ENCODE peak calls at places on chromosomes 4 and X, in six cellular contexts. C is A549, H is GM12878, N is HepG2, K is K562, V is H1. M is an unnamed sample.

GRCh38 chrX:13721819-13722527 is 12.4 kb downstream of the TRAPPC2 start:
- DNase-seq in K (no peak), V (no peak), N (no peak), C (no peak), H (no peak), M (no peak)

GRCh38 chrX:7987160-7987992 is 60.2 kb upstream of the PNPLA4 start:
- DNase-seq in N (peak; percentile 35), H (peak; percentile 26), V (no peak), K (no peak), C (no peak), M (no peak)

GRCh38 chrX:23885803-23886202 is 21.9 kb downstream of the APOO start:
- DNase-seq in C (peak; percentile 59), N (no peak), H (no peak), V (no peak), K (no peak), M (no peak)

GRCh38 chrX:48688531-48689142 is 5.0 kb downstream of the WAS start:
- DNase-seq in N (no peak), V (no peak), K (no peak), C (no peak), H (no peak), M (no peak)

GRCh38 chrX:83508006-83508405 is at the start of gene POU3F4:
- DNase-seq in C (no peak), V (no peak), N (no peak), K (no peak), H (no peak), M (no peak)

GRCh38 chr4:81214518-81215218 is 354 bp downstream of the PRKG2 start:
- DNase-seq in H (no peak), C (peak; percentile 6), V (no peak), K (no peak), N (no peak), M (peak; percentile 11)

GRCh38 chr4:153138736-153139135 is 65.5 kb upstream of the TRIM2 start:
- DNase-seq in H (no peak), K (no peak), C (no peak), V (no peak), N (no peak), M (peak; percentile 31)

GRCh38 chrX:39802906-39803305 is 294.9 kb downstream of the BCOR start:
- DNase-seq in H (no peak), N (no peak), C (no peak), V (no peak), K (no peak), M (no peak)

GRCh38 chr4:4333265-4333706 is 43.2 kb downstream of the ZBTB49 start:
- DNase-seq in N (no peak), H (no peak), V (no peak), C (no peak), K (no peak), M (no peak)

GRCh38 chrX:73577368-73577767 is 14.4 kb downstream of the CHIC1 start:
- DNase-seq in C (peak; percentile 66), H (no peak), V (no peak), K (no peak), N (no peak), M (no peak)

GRCh38 chr4:52263612-52264011 is 212.5 kb downstream of the SPATA18 start:
- DNase-seq in H (no peak), C (no peak), N (no peak), V (no peak), K (no peak), M (no peak)

GRCh38 chrX:98114026-98114425 is 1230.3 kb downstream of the RPA4 start:
- DNase-seq in C (no peak), H (no peak), N (no peak), K (no peak), V (no peak), M (no peak)

GRCh38 chrX:39452404-39452803 is 645.4 kb downstream of the BCOR start:
- DNase-seq in H (no peak), C (no peak), K (no peak), N (no peak), V (no peak), M (no peak)

GRCh38 chr4:40769266-40769665 is 19.5 kb downstream of the NSUN7 start:
- DNase-seq in C (no peak), N (no peak), K (no peak), V (no peak), H (no peak), M (no peak)

GRCh38 chr4:152486414-152487389 is 49.2 kb downstream of the FBXW7 start:
- DNase-seq in C (peak; percentile 16), H (no peak), N (peak; percentile 73), V (no peak), K (no peak), M (no peak)

GRCh38 chrX:127574829-127575228 is 477.4 kb downstream of the ACTRT1 start:
- DNase-seq in K (no peak), C (no peak), V (no peak), H (no peak), N (no peak), M (no peak)

GRCh38 chr4:179569549-179569948 is 2127.3 kb upstream of the AGA start:
- DNase-seq in H (no peak), C (no peak), K (no peak), V (no peak), N (no peak), M (no peak)

GRCh38 chrX:107440692-107441091 is 8.8 kb upstream of the FRMPD3 start:
- DNase-seq in C (no peak), H (no peak), V (no peak), N (no peak), K (no peak), M (no peak)

GRCh38 chr4:76931576-76932276 is 17.8 kb upstream of the SEPTIN11 start:
- DNase-seq in V (no peak), K (no peak), N (peak; percentile 56), C (no peak), H (no peak), M (no peak)
- TF ChIP-seq CHD2 in V (no peak), K (no peak), N (no peak), C (no peak), H (no peak), M (no peak)

DNA sequence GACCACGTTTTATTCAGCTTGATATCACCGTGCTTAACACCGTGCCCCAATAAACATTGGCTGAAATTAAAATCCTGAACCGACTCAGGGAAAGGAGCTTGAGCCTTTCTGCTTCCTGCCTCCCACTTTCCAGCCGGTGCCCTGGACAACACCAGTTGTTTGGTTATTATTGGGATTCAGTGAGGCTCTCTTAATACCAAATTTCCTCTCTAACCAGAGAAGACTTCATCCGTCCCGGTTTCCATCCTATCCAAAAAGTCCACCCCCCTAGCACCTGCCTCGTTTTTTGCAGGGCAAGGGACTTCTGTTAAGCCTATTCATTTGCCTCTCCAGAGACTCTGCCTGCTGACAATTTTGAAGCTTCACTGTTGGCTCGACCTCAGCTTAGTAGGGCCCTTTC is 649 bp upstream of the PRSS12 start:
- DNase-seq in N (no peak), K (no peak), H (no peak), C (no peak), V (no peak), M (peak; percentile 26)
- TF ChIP-seq CHD2 in N (no peak), K (no peak), H (no peak), C (no peak), V (no peak), M (no peak)

GRCh38 chr4:106370214-106370613 is 1.6 kb upstream of the GIMD1 start:
- DNase-seq in K (no peak), H (no peak), C (no peak), V (no peak), N (no peak), M (no peak)

GRCh38 chr4:106367072-106367471 is 1.5 kb downstream of the GIMD1 start:
- DNase-seq in V (no peak), H (no peak), N (no peak), C (no peak), K (no peak), M (no peak)

GRCh38 chr4:106371166-106371565 is 2.6 kb upstream of the GIMD1 start:
- DNase-seq in H (no peak), C (no peak), K (no peak), V (no peak), N (no peak), M (no peak)

GRCh38 chr4:106368678-106369077 is at the start of gene GIMD1:
- DNase-seq in K (no peak), C (no peak), H (no peak), N (no peak), V (no peak), M (no peak)

GRCh38 chr4:106369456-106370060 is 980 bp upstream of the GIMD1 start:
- DNase-seq in K (peak; percentile 79), C (peak; percentile 74), H (peak; percentile 20), N (peak; percentile 42), V (peak; percentile 17), M (peak; percentile 14)
- TF ChIP-seq CHD2 in K (no peak), C (no peak), H (no peak), N (no peak), V (no peak), M (no peak)

DNA sequence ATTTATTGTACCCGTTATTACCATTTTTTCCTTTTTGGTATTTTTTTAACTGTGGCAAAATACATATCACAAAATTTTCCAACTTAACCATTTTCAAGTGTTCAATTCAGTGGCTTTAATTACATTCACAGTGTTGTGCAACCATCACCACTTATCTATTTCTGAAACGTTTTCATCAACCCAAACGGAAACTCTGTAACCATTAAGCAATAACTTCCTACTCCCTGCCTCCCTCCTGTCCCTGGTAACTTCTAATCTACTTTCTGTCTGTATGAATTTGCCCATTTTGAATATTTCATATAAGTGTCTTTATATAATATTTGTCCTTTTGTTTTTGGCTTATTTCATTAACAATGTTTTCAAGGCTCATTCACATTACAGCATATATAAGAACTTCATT is 57.4 kb upstream of the MSN start:
- DNase-seq in N (no peak), K (peak; percentile 35), V (no peak), C (no peak), H (no peak), M (no peak)
- TF ChIP-seq CHD2 in N (no peak), K (no peak), V (no peak), C (no peak), H (no peak), M (no peak)